ENCODE peak calls at places on chromosomes 16 and 17, in ten cellular contexts. X is WERI-Rb-1, I is transverse colon, L is GM20000, S is GM12865, M is mucosa of descending colon, H is breast epithelium, Z is RWPE1, W is IMR-90, U is progenitor cell of endocrine pancreas. K is an unnamed sample.

GRCh38 chr16:67277294-67277998 is 1.9 kb upstream of the PLEKHG4 start:
- DNase-seq in X (no peak), I (peak), L (no peak), S (no peak), M (peak), H (peak), Z (peak), W (peak), U (no peak), K (no peak)

GRCh38 chr17:79339311-79339710 is 264.7 kb downstream of the ENGASE start:
- DNase-seq in X (no peak), I (no peak), L (no peak), S (no peak), M (no peak), H (no peak), Z (no peak), W (no peak), U (no peak), K (no peak)

GRCh38 chr17:83173180-83173996 is 94.0 kb downstream of the METRNL start:
- DNase-seq in X (peak), I (no peak), L (no peak), S (no peak), M (no peak), H (peak), Z (no peak), W (no peak), U (no peak), K (no peak)

GRCh38 chr17:14091367-14091766 is 22.1 kb downstream of the COX10 start:
- DNase-seq in X (no peak), I (no peak), L (no peak), S (no peak), M (no peak), H (no peak), Z (no peak), W (peak), U (no peak), K (no peak)

GRCh38 chr17:32912218-32912897 is 15.6 kb upstream of the TMEM98 start:
- DNase-seq in X (peak), I (peak), L (no peak), S (no peak), M (peak), H (peak), Z (no peak), W (peak), U (peak), K (no peak)

GRCh38 chr16:15593235-15593634 is 49.7 kb downstream of the MARF1 start:
- DNase-seq in X (no peak), I (no peak), L (no peak), S (no peak), M (no peak), H (no peak), Z (no peak), W (no peak), U (no peak), K (no peak)

GRCh38 chr17:17236295-17237025 is 508 bp downstream of the FLCN start:
- DNase-seq in X (peak), I (peak), L (no peak), S (peak), M (peak), H (peak), Z (peak), W (peak), U (no peak), K (no peak)

GRCh38 chr17:73103661-73104335 is 11.3 kb upstream of the SLC39A11 start:
- DNase-seq in X (no peak), I (no peak), L (no peak), S (no peak), M (no peak), H (no peak), Z (no peak), W (no peak), U (no peak), K (no peak)

GRCh38 chr16:833411-833810 is 32.9 kb upstream of the GNG13 start:
- DNase-seq in X (no peak), I (no peak), L (no peak), S (no peak), M (no peak), H (no peak), Z (no peak), W (no peak), U (no peak), K (no peak)

GRCh38 chr17:42472709-42473521 is 14.2 kb downstream of the ATP6V0A1 start:
- DNase-seq in X (no peak), I (no peak), L (no peak), S (no peak), M (no peak), H (no peak), Z (peak), W (peak), U (no peak), K (no peak)

GRCh38 chr16:61829631-61830030 is 206.6 kb downstream of the CDH8 start:
- DNase-seq in X (no peak), I (no peak), L (no peak), S (no peak), M (no peak), H (no peak), Z (no peak), W (no peak), U (no peak), K (no peak)

GRCh38 chr17:49834118-49834743 is 13.6 kb downstream of the TAC4 start:
- DNase-seq in X (no peak), I (no peak), L (no peak), S (no peak), M (no peak), H (no peak), Z (no peak), W (peak), U (no peak), K (no peak)

GRCh38 chr17:39051001-39051605 is 83.9 kb upstream of the FBXO47 start:
- DNase-seq in X (no peak), I (no peak), L (no peak), S (no peak), M (no peak), H (no peak), Z (no peak), W (no peak), U (no peak), K (no peak)

GRCh38 chr17:14298221-14298994 is 2.5 kb upstream of the HS3ST3B1 start:
- DNase-seq in X (no peak), I (no peak), L (peak), S (no peak), M (no peak), H (no peak), Z (no peak), W (no peak), U (no peak), K (no peak)

GRCh38 chr17:49887086-49887743 is 39.3 kb upstream of the TAC4 start:
- DNase-seq in X (no peak), I (no peak), L (no peak), S (no peak), M (no peak), H (peak), Z (peak), W (no peak), U (peak), K (no peak)

GRCh38 chr17:79664925-79665738 is 54.3 kb upstream of the RBFOX3 start:
- DNase-seq in X (peak), I (peak), L (no peak), S (no peak), M (peak), H (peak), Z (peak), W (no peak), U (peak), K (no peak)

GRCh38 chr16:23855010-23855409 is 19.2 kb downstream of the PRKCB start:
- DNase-seq in X (no peak), I (no peak), L (no peak), S (no peak), M (no peak), H (no peak), Z (no peak), W (no peak), U (no peak), K (no peak)

GRCh38 chr17:50830298-50830697 is 5.1 kb upstream of the WFIKKN2 start:
- DNase-seq in X (no peak), I (no peak), L (no peak), S (no peak), M (no peak), H (no peak), Z (no peak), W (no peak), U (no peak), K (no peak)

GRCh38 chr16:55643161-55643970 is 12.4 kb upstream of the SLC6A2 start:
- DNase-seq in X (peak), I (peak), L (no peak), S (no peak), M (peak), H (no peak), Z (no peak), W (peak), U (no peak), K (no peak)

GRCh38 chr16:69318177-69318910 is 7.2 kb downstream of the VPS4A start:
- DNase-seq in X (no peak), I (no peak), L (no peak), S (no peak), M (no peak), H (no peak), Z (no peak), W (no peak), U (no peak), K (no peak)

GRCh38 chr17:2025220-2025621 is at the start of gene RTN4RL1:
- DNase-seq in X (peak), I (peak), L (peak), S (peak), M (peak), H (peak), Z (peak), W (no peak), U (peak), K (peak)

GRCh38 chr17:50661795-50662391 is 27.2 kb downstream of the ABCC3 start:
- DNase-seq in X (peak), I (peak), L (no peak), S (peak), M (peak), H (peak), Z (peak), W (peak), U (no peak), K (no peak)

GRCh38 chr17:31595076-31595475 is 203.6 kb downstream of the RAB11FIP4 start:
- DNase-seq in X (no peak), I (no peak), L (no peak), S (no peak), M (no peak), H (no peak), Z (peak), W (peak), U (no peak), K (no peak)

GRCh38 chr16:56226840-56227525 is 35.7 kb downstream of the GNAO1 start:
- DNase-seq in X (no peak), I (no peak), L (no peak), S (no peak), M (no peak), H (no peak), Z (no peak), W (no peak), U (no peak), K (no peak)

DNA sequence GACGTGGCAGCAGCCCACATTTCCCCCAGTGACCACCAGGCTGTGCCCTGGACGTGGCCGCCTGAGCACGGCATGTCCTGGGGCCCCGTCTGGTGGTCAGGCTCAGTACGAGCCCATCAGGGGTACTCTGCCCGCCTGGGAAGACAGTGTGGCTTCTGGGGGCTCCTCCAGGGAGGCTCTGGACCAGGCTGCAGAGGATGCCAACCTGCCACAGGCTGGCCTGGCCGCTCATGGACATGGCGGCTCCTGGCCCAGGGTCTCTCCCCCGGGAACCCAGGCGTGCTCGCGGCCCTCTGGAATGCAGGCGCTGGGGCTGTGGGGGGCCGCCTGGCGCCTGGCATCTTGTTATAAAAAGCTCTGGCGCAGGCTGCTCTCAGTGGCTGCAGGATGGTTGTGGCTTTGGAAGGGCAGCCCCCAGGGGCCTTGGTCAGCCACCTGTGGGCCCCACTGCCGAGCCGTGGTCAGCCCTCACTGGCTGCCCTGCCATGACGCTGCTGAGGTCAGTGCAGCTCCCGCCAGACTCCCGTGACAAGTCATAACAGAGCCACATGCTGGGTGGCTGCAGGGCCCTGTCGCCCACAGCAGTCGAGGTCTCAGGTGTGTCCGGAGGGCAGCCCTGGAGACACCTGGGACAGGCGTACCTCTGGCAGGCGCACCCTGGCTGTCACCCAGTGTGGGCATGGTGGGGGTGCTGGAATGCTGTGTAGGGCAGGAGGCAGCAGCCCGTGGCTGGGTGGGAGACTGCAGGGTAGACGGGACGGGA is 15.0 kb downstream of the CENPX start:
- DNase-seq in X (no peak), I (no peak), L (no peak), S (no peak), M (no peak), H (no peak), Z (no peak), W (no peak), U (no peak), K (no peak)
- TF ChIP-seq CTCF in X (peak), I (no peak), L (no peak), S (no peak), M (no peak), H (no peak), Z (no peak), W (peak), U (no peak), K (no peak)

DNA sequence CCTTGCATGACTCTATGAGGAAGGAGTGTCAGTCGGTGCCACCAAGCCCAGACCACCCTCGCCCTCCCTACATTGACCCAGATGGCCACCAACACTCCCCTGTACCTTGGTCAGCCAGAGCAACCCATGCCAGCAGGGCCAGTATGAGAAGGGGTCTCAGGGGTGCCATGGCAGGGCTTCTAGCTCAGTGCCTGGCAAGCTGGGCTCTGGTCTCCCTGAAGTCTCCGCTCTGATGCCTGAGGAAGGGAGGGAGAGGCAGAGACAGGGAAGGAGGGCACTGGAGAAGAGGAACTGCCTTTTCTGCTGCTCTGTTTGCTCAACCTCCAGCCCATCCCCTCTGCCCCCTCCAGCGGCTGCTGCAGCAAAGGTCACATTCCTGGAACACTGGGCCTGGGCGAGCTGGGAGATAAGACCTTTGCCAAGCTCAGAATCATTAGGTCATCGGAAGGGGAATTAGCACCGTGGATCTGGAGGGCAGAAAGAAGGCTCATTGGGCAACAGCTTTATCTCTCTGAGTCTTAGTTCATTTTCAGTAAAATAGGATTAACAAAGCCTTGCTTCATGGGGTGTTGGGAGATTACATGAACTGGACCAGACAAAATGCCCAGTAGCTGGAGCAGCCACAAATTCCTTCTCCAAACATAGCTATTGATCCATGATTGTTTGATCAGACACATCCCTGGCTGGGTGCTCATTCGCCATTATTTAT is at the start of gene VTN:
- DNase-seq in X (peak), I (no peak), L (no peak), S (no peak), M (no peak), H (no peak), Z (no peak), W (peak), U (peak), K (no peak)
- TF ChIP-seq CTCF in X (peak), I (no peak), L (no peak), S (no peak), M (no peak), H (no peak), Z (no peak), W (no peak), U (no peak), K (no peak)

DNA sequence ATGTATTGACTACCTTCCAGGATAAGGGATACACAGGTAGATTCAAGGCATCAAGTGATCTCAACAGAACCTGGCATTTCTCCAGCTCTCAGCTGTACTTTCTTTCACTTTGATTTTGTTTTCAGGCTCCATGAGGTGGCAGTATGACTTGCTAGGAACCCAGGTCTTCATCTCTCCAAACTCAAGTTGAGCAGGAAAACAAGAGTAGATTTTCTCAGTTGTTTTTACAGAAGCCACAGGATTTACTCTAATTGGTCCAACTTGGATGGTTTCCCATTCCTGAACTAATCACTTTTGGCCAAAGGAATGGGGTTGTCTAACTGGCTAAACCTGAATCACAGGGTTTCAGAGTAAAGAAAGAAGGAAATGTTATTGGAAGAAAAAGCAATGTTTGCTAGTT is 146.6 kb downstream of the TRIM37 start:
- DNase-seq in X (no peak), I (no peak), L (peak), S (peak), M (peak), H (no peak), Z (peak), W (peak), U (no peak), K (peak)
- TF ChIP-seq CTCF in X (peak), I (no peak), L (no peak), S (peak), M (no peak), H (no peak), Z (no peak), W (peak), U (no peak), K (peak)

GRCh38 chr17:48676963-48677558 is 45.3 kb downstream of the PRAC1 start:
- DNase-seq in X (no peak), I (no peak), L (no peak), S (no peak), M (no peak), H (no peak), Z (no peak), W (no peak), U (no peak), K (no peak)
- TF ChIP-seq CTCF in X (no peak), I (no peak), L (no peak), S (no peak), M (no peak), H (no peak), Z (no peak), W (no peak), U (no peak), K (no peak)